ENCODE peak calls at places on chromosomes 12 and 14, in ten cellular contexts. R is tibial artery, J is heart left ventricle, P is keratinocyte, N is uterus, B is tibial nerve, C is WERI-Rb-1, O is astrocyte, F is A673, Z is Caco-2. I is an unnamed sample. For H3K36me3, the result is how much of the 10 kb centered on the place peaks cover.

GRCh38 chr14:92880851-92881250 is 42.1 kb upstream of the CHGA start:
- DNase-seq in R (no peak), J (no peak), P (no peak), N (no peak), B (no peak), C (peak), O (peak), F (peak), Z (peak), I (no peak)

GRCh38 chr14:75510547-75510946 is 11.7 kb upstream of the BATF start:
- DNase-seq in R (no peak), J (no peak), P (no peak), N (no peak), B (no peak), C (no peak), O (no peak), F (no peak), Z (no peak), I (no peak)

GRCh38 chr12:122853582-122854245 is 18.5 kb downstream of the HIP1R start:
- DNase-seq in R (no peak), J (no peak), P (no peak), N (no peak), B (no peak), C (no peak), O (no peak), F (no peak), Z (no peak), I (no peak)

GRCh38 chr14:55512421-55512820 is 67.6 kb upstream of the KTN1 start:
- DNase-seq in R (no peak), J (no peak), P (peak), N (no peak), B (no peak), C (no peak), O (peak), F (no peak), Z (no peak), I (no peak)

GRCh38 chr14:68363841-68364711 is 428.8 kb downstream of the ZFP36L1 start:
- DNase-seq in R (peak), J (peak), P (no peak), N (no peak), B (no peak), C (peak), O (peak), F (peak), Z (no peak), I (no peak)

GRCh38 chr14:68012861-68013260 is 193.3 kb downstream of the RAD51B start:
- DNase-seq in R (no peak), J (no peak), P (no peak), N (no peak), B (no peak), C (no peak), O (no peak), F (no peak), Z (no peak), I (no peak)

GRCh38 chr14:33454022-33454645 is 496.7 kb downstream of the EGLN3 start:
- DNase-seq in R (no peak), J (no peak), P (no peak), N (no peak), B (no peak), C (no peak), O (no peak), F (no peak), Z (no peak), I (no peak)

GRCh38 chr12:51521554-51522276 is 69.3 kb upstream of the SCN8A start:
- DNase-seq in R (no peak), J (no peak), P (no peak), N (no peak), B (no peak), C (no peak), O (peak), F (no peak), Z (no peak), I (no peak)

GRCh38 chr12:103561174-103561573 is 25.9 kb upstream of the STAB2 start:
- DNase-seq in R (no peak), J (no peak), P (peak), N (no peak), B (no peak), C (no peak), O (peak), F (no peak), Z (no peak), I (no peak)

GRCh38 chr14:96876747-96877146 is 79.6 kb downstream of the VRK1 start:
- DNase-seq in R (no peak), J (no peak), P (no peak), N (no peak), B (no peak), C (no peak), O (no peak), F (no peak), Z (no peak), I (no peak)

GRCh38 chr14:103524002-103524785 is 1.6 kb upstream of the CKB start:
- DNase-seq in R (no peak), J (no peak), P (no peak), N (no peak), B (no peak), C (no peak), O (no peak), F (no peak), Z (no peak), I (no peak)
- TF ChIP-seq CTCF in R (no peak), J (no peak), P (no peak), N (no peak), B (no peak), C (peak), O (no peak), F (no peak), Z (no peak), I (no peak)

GRCh38 chr12:48828841-48829575 is 10.7 kb downstream of the CACNB3 start:
- DNase-seq in R (no peak), J (no peak), P (no peak), N (no peak), B (no peak), C (no peak), O (no peak), F (no peak), Z (no peak), I (no peak)
- H3K36me3 ChIP-seq in R (half or more), J (half or more), P (under half), N (under half), B (under half), C (half or more), O (under half), F (half or more), Z (under half), I (half or more)

DNA sequence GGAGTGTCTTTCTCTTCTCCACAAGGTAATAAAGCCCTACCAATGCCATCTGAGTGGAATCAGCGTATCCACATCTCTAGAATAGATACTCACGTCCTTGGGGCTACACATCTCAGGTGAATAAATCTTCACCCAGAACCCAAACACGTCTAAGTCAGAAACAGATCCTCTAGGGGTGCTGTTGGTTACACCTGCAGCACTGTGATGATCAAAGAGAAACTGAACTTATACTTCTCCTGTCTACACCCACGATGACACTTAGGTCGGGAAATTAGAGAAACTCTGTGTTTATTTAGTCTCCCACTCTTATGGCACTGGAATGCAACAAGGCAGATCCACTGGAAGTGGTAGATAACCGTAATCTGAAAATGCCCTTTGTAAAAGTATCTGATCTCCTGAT is 46.2 kb downstream of the WIF1 start:
- DNase-seq in R (no peak), J (no peak), P (no peak), N (no peak), B (no peak), C (no peak), O (no peak), F (no peak), Z (peak), I (no peak)
- TF ChIP-seq CTCF in R (no peak), J (no peak), P (peak), N (no peak), B (no peak), C (peak), O (no peak), F (no peak), Z (no peak), I (no peak)

GRCh38 chr12:125988545-125988944 is 923.3 kb downstream of the AACS start:
- DNase-seq in R (no peak), J (no peak), P (no peak), N (no peak), B (no peak), C (no peak), O (no peak), F (no peak), Z (no peak), I (no peak)

GRCh38 chr12:125983094-125983783 is 918.0 kb downstream of the AACS start:
- DNase-seq in R (no peak), J (peak), P (no peak), N (peak), B (peak), C (peak), O (peak), F (peak), Z (peak), I (no peak)

GRCh38 chr12:125981610-125982253 is 916.5 kb downstream of the AACS start:
- DNase-seq in R (no peak), J (no peak), P (no peak), N (no peak), B (no peak), C (no peak), O (no peak), F (no peak), Z (no peak), I (no peak)

GRCh38 chr12:125989716-125990115 is 924.5 kb downstream of the AACS start:
- DNase-seq in R (no peak), J (no peak), P (no peak), N (no peak), B (no peak), C (no peak), O (no peak), F (no peak), Z (no peak), I (no peak)

GRCh38 chr12:125983784-125984510 is 918.7 kb downstream of the AACS start:
- DNase-seq in R (no peak), J (no peak), P (no peak), N (no peak), B (no peak), C (peak), O (peak), F (peak), Z (peak), I (no peak)
- H3K36me3 ChIP-seq in R (under half), J (under half), P (under half), N (under half), B (under half), C (under half), O (under half), F (under half), Z (under half), I (under half)

GRCh38 chr12:7834701-7835100 is 38.0 kb downstream of the SLC2A14 start:
- DNase-seq in R (no peak), J (no peak), P (no peak), N (no peak), B (no peak), C (no peak), O (no peak), F (no peak), Z (peak), I (no peak)

GRCh38 chr12:7835766-7836165 is 36.9 kb downstream of the SLC2A14 start:
- DNase-seq in R (no peak), J (no peak), P (no peak), N (no peak), B (no peak), C (no peak), O (no peak), F (no peak), Z (peak), I (no peak)

GRCh38 chr12:7835116-7835515 is 37.6 kb downstream of the SLC2A14 start:
- DNase-seq in R (no peak), J (no peak), P (no peak), N (no peak), B (no peak), C (no peak), O (no peak), F (no peak), Z (peak), I (no peak)

GRCh38 chr12:7833831-7834230 is 38.9 kb downstream of the SLC2A14 start:
- DNase-seq in R (no peak), J (no peak), P (no peak), N (no peak), B (no peak), C (no peak), O (no peak), F (no peak), Z (no peak), I (no peak)

DNA sequence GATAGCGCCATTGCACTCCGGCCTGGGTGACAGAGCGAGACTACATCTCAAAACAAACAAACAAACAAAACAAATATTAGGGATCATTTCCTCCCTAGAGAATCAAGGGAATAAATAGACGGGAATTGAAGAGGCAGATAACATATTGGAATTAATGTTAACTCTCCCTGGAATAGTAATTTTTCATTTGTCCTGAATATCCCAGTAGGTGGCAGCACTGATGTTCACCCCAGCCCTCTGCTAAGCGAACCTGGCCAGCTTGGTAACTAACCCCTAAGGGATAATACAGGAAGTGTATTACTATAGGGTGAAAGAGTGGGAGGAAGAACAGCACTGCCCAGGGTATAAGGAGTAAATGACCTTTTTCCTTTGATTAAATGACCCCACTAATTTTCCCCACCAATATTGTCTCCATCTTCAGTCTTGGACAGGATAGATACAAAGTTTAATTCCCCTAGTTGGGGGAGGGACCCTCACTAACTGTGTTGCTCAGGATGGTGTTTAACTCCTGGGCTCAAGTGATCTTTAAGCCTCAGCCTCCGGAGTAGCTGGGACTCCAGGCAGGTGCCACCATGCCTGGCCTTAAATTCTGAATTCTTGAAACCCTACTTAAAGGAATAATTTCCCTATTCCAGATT is 40.5 kb downstream of the SLC2A14 start:
- DNase-seq in R (no peak), J (no peak), P (peak), N (no peak), B (peak), C (peak), O (peak), F (peak), Z (peak), I (no peak)
- TF ChIP-seq CTCF in R (peak), J (peak), P (peak), N (no peak), B (no peak), C (peak), O (peak), F (peak), Z (peak), I (peak)

GRCh38 chr12:132740313-132740646 is 21.4 kb downstream of the ANKLE2 start:
- DNase-seq in R (no peak), J (no peak), P (no peak), N (no peak), B (no peak), C (no peak), O (no peak), F (no peak), Z (no peak), I (no peak)
- H3K36me3 ChIP-seq in R (half or more), J (half or more), P (half or more), N (under half), B (under half), C (half or more), O (half or more), F (half or more), Z (under half), I (under half)

DNA sequence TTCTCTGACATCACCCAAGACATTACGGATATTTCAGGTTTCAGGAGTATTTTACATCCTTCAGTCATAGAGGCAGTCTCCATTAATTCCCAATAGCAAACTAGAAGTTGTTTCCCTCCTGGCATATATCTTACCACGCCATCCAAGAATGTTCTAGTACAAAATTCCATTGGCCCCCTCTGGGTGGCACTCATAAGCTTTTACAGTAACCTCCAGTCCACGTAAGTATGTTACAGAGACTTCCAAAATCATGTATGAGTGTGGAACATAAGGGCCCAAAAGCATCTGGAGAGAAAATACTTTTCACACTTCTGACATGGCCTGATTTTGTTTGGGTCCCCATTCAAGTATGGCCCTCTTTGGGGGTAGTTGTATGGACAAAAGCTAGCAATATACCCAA is 58.1 kb upstream of the DHRS4 start:
- DNase-seq in R (no peak), J (no peak), P (no peak), N (no peak), B (no peak), C (no peak), O (no peak), F (peak), Z (peak), I (no peak)
- TF ChIP-seq CTCF in R (no peak), J (no peak), P (no peak), N (no peak), B (no peak), C (no peak), O (no peak), F (peak), Z (no peak), I (no peak)

GRCh38 chr14:99397698-99398097 is 83.0 kb downstream of the SETD3 start:
- DNase-seq in R (no peak), J (no peak), P (no peak), N (no peak), B (no peak), C (no peak), O (no peak), F (no peak), Z (no peak), I (no peak)

GRCh38 chr14:99407416-99407815 is 73.2 kb downstream of the SETD3 start:
- DNase-seq in R (no peak), J (no peak), P (no peak), N (no peak), B (no peak), C (no peak), O (no peak), F (no peak), Z (no peak), I (no peak)

GRCh38 chr14:99402283-99402648 is 78.4 kb downstream of the SETD3 start:
- DNase-seq in R (no peak), J (no peak), P (no peak), N (no peak), B (no peak), C (no peak), O (no peak), F (no peak), Z (no peak), I (no peak)

GRCh38 chr14:99401196-99401595 is 79.5 kb downstream of the SETD3 start:
- DNase-seq in R (no peak), J (no peak), P (no peak), N (no peak), B (no peak), C (no peak), O (no peak), F (no peak), Z (no peak), I (no peak)

DNA sequence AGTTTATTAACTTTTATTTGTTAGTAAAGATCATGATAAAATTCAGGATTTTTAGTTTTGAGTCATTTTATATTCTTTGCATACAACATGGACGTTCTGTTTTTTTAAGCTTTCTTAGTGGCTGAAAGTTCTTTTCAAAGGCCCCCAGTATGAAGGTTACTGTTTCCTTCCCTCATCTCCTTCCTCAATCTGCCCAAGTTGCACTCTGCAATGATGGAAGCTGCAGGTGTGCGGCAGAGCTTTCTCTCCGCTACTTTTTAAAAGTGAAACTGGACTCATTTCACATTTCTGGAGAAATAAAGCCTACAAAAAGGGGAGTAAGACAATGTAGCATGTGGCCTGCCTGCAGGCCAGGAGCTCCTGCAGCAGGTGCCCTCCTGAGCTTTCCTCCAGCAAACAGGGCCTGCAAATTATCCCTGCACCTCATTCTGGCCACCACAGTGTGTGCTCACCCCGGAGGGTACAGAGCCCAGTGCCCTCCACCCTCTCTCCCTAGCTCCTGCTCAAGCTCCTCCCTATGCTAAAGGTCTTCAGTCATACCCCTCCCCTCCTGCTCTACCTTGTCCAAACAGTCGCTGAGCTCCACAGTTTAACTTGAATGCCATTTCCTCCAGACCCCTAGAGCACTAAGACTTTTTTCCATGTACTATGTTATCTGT is 78.9 kb downstream of the SETD3 start:
- DNase-seq in R (no peak), J (no peak), P (no peak), N (no peak), B (no peak), C (no peak), O (no peak), F (no peak), Z (no peak), I (no peak)
- H3K36me3 ChIP-seq in R (half or more), J (half or more), P (under half), N (under half), B (under half), C (under half), O (under half), F (under half), Z (under half), I (under half)